ENCODE peak calls at places on chromosomes 13 and 19, in nine cellular contexts. N, F, A, Y, W, O, T, I and V are unnamed samples.

GRCh38 chr13:42865703-42866102 is 84.3 kb downstream of the FAM216B start:
- DNase-seq in F (no peak), T (no peak), I (no peak), A (no peak), W (no peak), N (no peak), O (no peak), Y (no peak), V (no peak)

GRCh38 chr13:27601771-27602170 is 18.6 kb downstream of the LNX2 start:
- DNase-seq in W (no peak), I (no peak), N (no peak), A (no peak), F (no peak), T (no peak), O (no peak), Y (no peak), V (no peak)

GRCh38 chr19:45800009-45800553 is 7.4 kb upstream of the DMWD start:
- DNase-seq in F (peak; percentile 59), W (peak; percentile 76), T (no peak), Y (no peak), I (no peak), O (no peak), A (no peak), N (peak; percentile 48), V (no peak)

GRCh38 chr13:80824231-80824630 is 483.3 kb upstream of the SPRY2 start:
- DNase-seq in N (peak; percentile 64), O (no peak), Y (no peak), I (no peak), A (no peak), F (peak; percentile 75), W (no peak), T (no peak), V (no peak)

GRCh38 chr13:70043685-70044084 is 63.9 kb upstream of the ATXN8OS start:
- DNase-seq in O (no peak), A (no peak), W (peak; percentile 88), I (no peak), F (peak; percentile 0), Y (no peak), T (no peak), N (peak; percentile 0), V (no peak)

GRCh38 chr19:35265126-35265995 is 3.4 kb upstream of the USF2 start:
- DNase-seq in F (no peak), T (no peak), W (no peak), Y (no peak), N (no peak), O (no peak), A (no peak), I (no peak), V (no peak)

GRCh38 chr13:71879129-71879535 is 12.1 kb upstream of the DACH1 start:
- DNase-seq in I (no peak), A (peak; percentile 38), F (peak; percentile 69), N (peak; percentile 58), Y (no peak), W (peak; percentile 24), O (no peak), T (no peak), V (no peak)

GRCh38 chr19:54937926-54938325 is 9.4 kb downstream of the NLRP7 start:
- DNase-seq in A (peak; percentile 90), N (no peak), Y (no peak), W (no peak), F (no peak), T (no peak), O (no peak), I (no peak), V (no peak)

GRCh38 chr13:112127564-112127963 is 60.6 kb downstream of the SOX1 start:
- DNase-seq in Y (no peak), W (no peak), N (no peak), A (no peak), I (no peak), T (no peak), O (no peak), F (no peak), V (no peak)

GRCh38 chr19:29293736-29294342 is 80.9 kb upstream of the UQCRFS1 start:
- DNase-seq in A (no peak), O (no peak), N (no peak), W (peak; percentile 88), F (no peak), T (no peak), Y (no peak), I (no peak), V (no peak)

GRCh38 chr13:70088926-70089325 is 18.7 kb upstream of the ATXN8OS start:
- DNase-seq in Y (no peak), W (no peak), O (no peak), I (no peak), T (no peak), N (no peak), F (no peak), A (no peak), V (no peak)

GRCh38 chr19:46529622-46530451 is 34.2 kb upstream of the PNMA8B start:
- DNase-seq in F (peak; percentile 73), N (peak; percentile 78), A (no peak), W (peak; percentile 44), O (peak; percentile 76), T (no peak), Y (no peak), I (peak; percentile 54), V (peak; percentile 48)

GRCh38 chr19:49896863-49897621 is at the start of gene IL4I1:
- DNase-seq in A (peak; percentile 84), W (peak; percentile 54), T (no peak), F (peak; percentile 38), I (peak; percentile 70), O (no peak), N (peak; percentile 18), Y (no peak), V (no peak)

GRCh38 chr13:95385808-95386207 is 84.6 kb upstream of the ABCC4 start:
- DNase-seq in T (no peak), N (peak; percentile 36), W (no peak), I (no peak), F (no peak), O (no peak), Y (no peak), A (no peak), V (no peak)

GRCh38 chr19:16571283-16571682 is 932 bp downstream of the SLC35E1 start:
- DNase-seq in F (peak; percentile 18), O (no peak), A (no peak), T (no peak), W (no peak), N (peak; percentile 48), I (no peak), Y (no peak), V (no peak)

GRCh38 chr19:2392366-2392765 is 32.3 kb downstream of the TMPRSS9 start:
- DNase-seq in N (no peak), F (no peak), W (no peak), Y (no peak), T (no peak), I (no peak), A (no peak), O (no peak), V (no peak)

GRCh38 chr19:16078311-16078758 is 2.0 kb downstream of the TPM4 start:
- DNase-seq in Y (no peak), A (no peak), N (peak; percentile 83), I (peak; percentile 25), O (no peak), T (no peak), W (no peak), F (no peak), V (no peak)